ENCODE peak calls at places on chromosomes 16 and 17, in six cellular contexts. G is ascending aorta; J is GM12864; E is upper lobe of right lung; S is CD8-positive, alpha-beta T cell; P is GM13977. B is an unnamed sample.

GRCh38 chr16:22194707-22195444 is 11.2 kb upstream of the EEF2K start:
- DNase-seq in G (no peak), J (no peak), E (no peak), S (peak), P (no peak), B (no peak)

GRCh38 chr17:79565606-79566250 is 45.1 kb downstream of the RBFOX3 start:
- DNase-seq in G (no peak), J (no peak), E (no peak), S (no peak), P (no peak), B (no peak)

GRCh38 chr17:47982645-47983440 is 11.9 kb downstream of the CDK5RAP3 start:
- DNase-seq in G (no peak), J (no peak), E (no peak), S (no peak), P (no peak), B (no peak)

GRCh38 chr16:66342294-66342900 is 24.1 kb upstream of the CDH5 start:
- DNase-seq in G (no peak), J (no peak), E (peak), S (peak), P (peak), B (no peak)

GRCh38 chr16:30874821-30875717 is 18.8 kb downstream of the BCL7C start:
- DNase-seq in G (peak), J (peak), E (peak), S (peak), P (peak), B (peak)

GRCh38 chr16:30902070-30902972 is 5.9 kb downstream of the CTF1 start:
- DNase-seq in G (peak), J (no peak), E (peak), S (peak), P (peak), B (peak)

GRCh38 chr17:8421571-8421970 is 14.1 kb upstream of the NDEL1 start:
- DNase-seq in G (peak), J (no peak), E (no peak), S (no peak), P (no peak), B (no peak)

GRCh38 chr17:13001991-13002615 is 15.7 kb downstream of the ELAC2 start:
- DNase-seq in G (no peak), J (no peak), E (no peak), S (no peak), P (no peak), B (no peak)

GRCh38 chr17:67520282-67520906 is 143.3 kb downstream of the PITPNC1 start:
- DNase-seq in G (no peak), J (no peak), E (no peak), S (no peak), P (no peak), B (no peak)

GRCh38 chr16:68951991-68952877 is 108.9 kb downstream of the TANGO6 start:
- DNase-seq in G (no peak), J (no peak), E (no peak), S (no peak), P (no peak), B (peak)

GRCh38 chr17:16019347-16019746 is 19.7 kb downstream of the TTC19 start:
- DNase-seq in G (no peak), J (no peak), E (no peak), S (no peak), P (no peak), B (no peak)

GRCh38 chr17:44279586-44280344 is 11.8 kb upstream of the SLC4A1 start:
- DNase-seq in G (peak), J (peak), E (peak), S (peak), P (peak), B (no peak)

GRCh38 chr16:88119881-88120280 is 168.6 kb downstream of the BANP start:
- DNase-seq in G (no peak), J (no peak), E (no peak), S (no peak), P (no peak), B (no peak)

GRCh38 chr17:48453447-48453846 is 23.4 kb upstream of the SKAP1 start:
- DNase-seq in G (no peak), J (no peak), E (no peak), S (no peak), P (no peak), B (no peak)

DNA sequence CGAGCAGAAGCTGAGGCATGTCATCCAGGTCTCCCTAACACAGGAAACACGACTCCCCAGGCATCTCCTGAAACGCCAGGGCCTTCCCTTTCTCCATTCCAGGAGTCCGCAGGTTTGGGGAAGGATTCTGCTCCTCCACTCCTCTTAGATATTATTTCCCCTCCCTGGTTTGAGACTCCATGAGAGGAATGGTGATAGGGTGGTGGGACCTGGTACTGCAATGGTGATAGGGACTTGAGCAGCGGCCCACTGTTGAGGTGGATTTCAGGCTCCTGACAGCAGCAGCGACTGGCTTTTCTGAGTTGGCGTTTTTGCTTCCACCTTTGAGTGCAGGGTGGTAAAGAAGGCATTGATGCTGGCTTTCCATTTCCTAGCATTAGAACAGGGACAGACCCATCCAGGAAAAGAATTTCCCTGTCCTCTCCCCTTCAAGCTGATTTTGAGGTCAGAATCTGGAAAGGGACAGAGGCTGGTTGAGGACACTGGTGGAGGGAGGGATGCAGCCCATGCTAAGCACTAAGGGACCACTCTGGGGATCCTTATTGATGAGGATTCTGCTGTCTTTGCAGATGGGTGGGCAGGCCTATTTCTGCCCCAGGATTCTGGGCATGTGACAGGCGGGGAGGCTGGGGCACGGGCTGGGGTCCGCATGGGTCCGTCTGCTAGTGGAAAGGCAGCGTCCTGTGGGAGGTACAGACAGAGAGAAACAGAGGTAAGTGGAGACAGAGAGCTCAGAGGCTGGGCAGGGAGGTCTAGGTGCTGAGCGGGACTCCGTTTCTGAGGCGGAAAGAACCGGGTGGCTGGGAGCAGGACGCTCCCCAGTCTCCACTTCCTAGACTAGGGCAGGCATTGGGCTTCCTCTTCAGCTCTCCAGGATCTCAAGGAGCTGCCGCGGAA is 1.3 kb upstream of the TBX4 start:
- DNase-seq in G (no peak), J (no peak), E (no peak), S (no peak), P (peak), B (peak)
- TF ChIP-seq CTCF in G (no peak), J (peak), E (no peak), S (no peak), P (no peak), B (no peak)

GRCh38 chr17:74860229-74860998 is 729 bp upstream of the GRIN2C start:
- DNase-seq in G (no peak), J (no peak), E (no peak), S (no peak), P (peak), B (no peak)
- TF ChIP-seq CTCF in G (no peak), J (no peak), E (no peak), S (no peak), P (no peak), B (no peak)

GRCh38 chr16:57647136-57647875 is 18.9 kb downstream of the ADGRG1 start:
- DNase-seq in G (no peak), J (no peak), E (no peak), S (no peak), P (no peak), B (no peak)

GRCh38 chr16:57648125-57648524 is 19.7 kb downstream of the ADGRG1 start:
- DNase-seq in G (no peak), J (peak), E (no peak), S (no peak), P (no peak), B (no peak)

GRCh38 chr16:57649846-57650245 is 18.3 kb upstream of the ADGRG3 start:
- DNase-seq in G (no peak), J (no peak), E (no peak), S (no peak), P (no peak), B (no peak)

GRCh38 chr16:57649443-57649751 is 18.7 kb upstream of the ADGRG3 start:
- DNase-seq in G (no peak), J (no peak), E (no peak), S (no peak), P (no peak), B (no peak)

DNA sequence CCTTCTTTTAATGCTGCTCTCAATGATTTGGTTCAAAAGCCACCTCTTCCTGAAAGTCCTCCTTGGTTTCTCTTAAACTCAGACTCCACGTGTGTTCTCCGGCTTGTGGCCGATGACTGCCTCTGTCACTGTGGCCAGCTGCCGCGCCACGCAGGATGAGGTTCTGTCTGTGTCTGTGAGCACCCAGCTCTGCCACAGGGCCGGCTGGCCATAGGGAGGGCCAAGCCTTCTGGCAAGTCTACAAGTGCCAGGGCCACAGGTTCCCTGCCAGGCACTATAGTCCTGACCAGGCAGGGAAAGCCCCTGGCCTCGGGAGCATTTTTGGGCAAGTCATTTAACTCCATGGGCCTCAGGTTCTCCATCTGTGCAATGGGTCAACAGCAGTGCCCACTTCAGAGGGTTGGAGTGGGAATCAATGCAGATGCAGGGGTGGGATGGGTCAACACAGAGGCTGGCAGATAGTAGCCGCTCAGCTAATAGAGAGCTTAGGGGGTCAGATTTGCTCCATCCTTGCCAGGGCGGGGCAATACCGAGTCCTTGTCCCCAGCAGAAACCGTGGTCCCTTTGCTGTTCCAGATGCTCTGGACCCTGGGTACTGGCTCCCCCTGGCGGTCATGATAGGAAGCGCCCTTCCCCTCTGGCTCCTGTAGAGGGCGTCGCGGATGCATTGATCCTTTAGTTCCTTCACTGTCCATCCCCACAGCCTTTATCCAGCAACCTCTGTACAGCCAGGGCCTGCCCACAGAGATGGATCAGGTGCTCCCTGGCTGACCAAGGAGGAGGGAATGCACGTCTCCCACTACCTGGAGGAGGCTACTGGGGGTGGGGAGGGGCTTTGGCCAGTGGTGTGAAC is 19.3 kb upstream of the ADGRG3 start:
- DNase-seq in G (peak), J (peak), E (peak), S (peak), P (peak), B (peak)
- TF ChIP-seq CTCF in G (peak), J (peak), E (peak), S (peak), P (peak), B (peak)

GRCh38 chr17:70519300-70519699 is 350.0 kb downstream of the KCNJ2 start:
- DNase-seq in G (no peak), J (no peak), E (no peak), S (no peak), P (no peak), B (no peak)

GRCh38 chr17:70523407-70523806 is 354.1 kb downstream of the KCNJ2 start:
- DNase-seq in G (no peak), J (no peak), E (no peak), S (no peak), P (no peak), B (no peak)

GRCh38 chr17:70517808-70518207 is 348.5 kb downstream of the KCNJ2 start:
- DNase-seq in G (no peak), J (no peak), E (no peak), S (no peak), P (no peak), B (no peak)

GRCh38 chr17:70520447-70520846 is 351.1 kb downstream of the KCNJ2 start:
- DNase-seq in G (no peak), J (no peak), E (no peak), S (no peak), P (no peak), B (no peak)

DNA sequence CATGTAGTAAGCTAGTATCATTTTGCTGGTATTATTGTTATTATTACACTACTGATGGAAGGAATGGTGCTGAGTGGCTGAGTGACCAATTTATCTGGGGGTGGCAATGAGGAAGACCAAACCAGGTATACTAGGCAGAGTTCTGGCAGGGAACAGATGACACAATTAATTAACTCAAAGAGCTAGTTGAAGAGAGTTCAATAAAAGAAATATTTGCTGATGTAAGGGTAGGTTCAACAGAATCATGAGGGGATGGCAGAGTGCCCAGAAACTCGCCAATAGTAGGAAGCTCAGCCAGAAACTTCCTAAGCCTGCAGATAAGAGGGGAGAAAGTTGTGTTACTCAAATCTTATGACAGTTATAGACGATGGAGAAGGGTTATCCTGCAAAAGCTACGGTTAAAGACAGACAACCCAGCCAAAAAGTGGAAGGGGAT is 352.5 kb downstream of the KCNJ2 start:
- DNase-seq in G (no peak), J (no peak), E (no peak), S (no peak), P (no peak), B (no peak)
- TF ChIP-seq CTCF in G (no peak), J (no peak), E (no peak), S (no peak), P (no peak), B (no peak)

DNA sequence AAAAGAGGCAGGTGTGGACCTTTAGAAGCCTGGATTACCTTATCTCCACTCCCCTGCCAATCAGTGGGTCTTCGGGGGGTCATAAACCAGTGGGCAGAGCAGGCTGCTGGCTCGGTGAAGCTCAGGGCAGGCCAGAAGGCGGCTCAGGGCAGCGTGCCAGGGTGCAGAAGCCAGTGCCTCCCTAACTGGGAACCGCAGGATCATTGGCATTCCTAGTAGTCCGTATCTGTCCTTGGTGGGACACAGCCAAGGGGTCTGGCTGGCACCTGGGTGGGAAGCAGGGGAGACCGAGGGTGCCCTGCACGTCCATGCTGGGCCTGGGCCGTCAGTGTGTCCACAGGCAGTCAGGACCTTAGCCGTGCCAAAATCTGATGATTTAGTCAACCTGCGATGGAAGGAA is 76.8 kb downstream of the SEC14L1 start:
- DNase-seq in G (no peak), J (no peak), E (no peak), S (no peak), P (no peak), B (no peak)
- TF ChIP-seq CTCF in G (no peak), J (no peak), E (no peak), S (no peak), P (no peak), B (no peak)

GRCh38 chr16:23835390-23836077 is at the start of gene PRKCB:
- DNase-seq in G (peak), J (no peak), E (peak), S (peak), P (peak), B (no peak)

GRCh38 chr16:23836078-23836403 is 258 bp downstream of the PRKCB start:
- DNase-seq in G (no peak), J (no peak), E (no peak), S (no peak), P (no peak), B (no peak)

GRCh38 chr16:23838485-23839142 is 2.8 kb downstream of the PRKCB start:
- DNase-seq in G (no peak), J (no peak), E (no peak), S (no peak), P (no peak), B (no peak)

GRCh38 chr16:23837553-23838308 is 1.9 kb downstream of the PRKCB start:
- DNase-seq in G (no peak), J (no peak), E (no peak), S (no peak), P (peak), B (no peak)

DNA sequence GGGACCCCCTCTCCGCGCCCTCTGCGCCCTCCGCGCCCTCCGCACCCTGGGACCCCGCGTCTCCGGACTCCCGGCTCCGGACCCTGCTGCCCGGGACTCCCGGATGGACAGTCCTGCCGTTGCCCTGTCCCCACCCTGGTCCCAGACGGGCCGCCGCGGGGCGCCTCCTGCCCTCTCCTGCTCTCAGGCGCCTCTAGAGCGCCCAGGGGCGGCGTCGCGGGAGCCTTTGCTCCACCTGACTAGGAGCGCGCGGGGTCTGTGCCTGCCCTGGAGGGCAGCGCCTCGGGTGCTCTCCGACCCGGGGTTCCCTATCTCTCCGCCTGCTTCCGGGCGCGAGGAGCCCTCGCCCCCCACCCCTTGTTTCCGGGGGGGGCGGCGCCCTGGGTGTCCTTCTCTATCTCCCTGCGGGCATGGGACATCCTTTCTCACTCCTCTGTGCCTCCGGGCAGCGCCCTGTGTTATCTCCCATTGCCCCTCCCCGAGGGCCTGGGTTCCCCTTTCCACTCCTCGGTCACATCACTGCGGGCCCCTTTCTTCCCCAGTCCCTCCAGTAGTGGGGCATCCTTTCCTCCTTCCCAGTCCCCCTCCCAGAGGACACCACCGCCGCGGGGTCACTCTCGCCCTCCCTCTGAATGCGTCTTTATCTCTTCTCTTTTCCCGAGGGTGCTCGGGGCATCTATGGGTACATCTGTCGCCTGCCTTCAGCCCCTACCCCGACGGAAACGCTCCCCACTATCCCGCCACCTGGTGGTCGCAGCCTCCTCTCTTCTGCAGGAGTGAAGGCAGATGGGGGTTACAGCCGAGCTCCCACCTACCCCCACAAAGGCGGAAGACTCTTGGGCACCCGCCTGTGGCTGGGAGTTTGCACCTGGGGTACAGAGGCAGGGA is 865 bp downstream of the PRKCB start:
- DNase-seq in G (no peak), J (no peak), E (peak), S (peak), P (peak), B (no peak)
- TF ChIP-seq CTCF in G (no peak), J (peak), E (peak), S (peak), P (peak), B (no peak)

DNA sequence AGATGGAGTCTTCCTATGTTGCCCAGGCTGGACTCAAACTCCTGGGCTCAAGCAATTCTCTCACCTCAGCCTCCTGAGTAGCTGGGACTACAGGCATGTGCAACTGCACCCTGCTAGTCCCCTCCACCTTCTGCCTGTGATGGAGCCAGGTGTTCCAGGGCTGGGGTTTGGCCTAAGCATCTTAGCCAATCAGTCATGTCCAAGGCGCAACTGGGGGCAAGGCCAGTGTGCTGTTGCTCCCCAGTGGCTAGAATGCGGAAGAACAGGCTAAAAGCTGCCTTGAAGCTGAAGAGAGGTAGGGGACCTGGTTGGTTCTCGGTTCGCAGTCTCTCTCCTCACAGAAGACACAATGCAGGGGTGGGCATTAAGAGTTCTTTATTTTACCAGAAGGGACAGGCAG is 18.6 kb downstream of the FLOT2 start:
- DNase-seq in G (no peak), J (no peak), E (no peak), S (no peak), P (peak), B (no peak)
- TF ChIP-seq CTCF in G (no peak), J (peak), E (peak), S (no peak), P (peak), B (peak)

DNA sequence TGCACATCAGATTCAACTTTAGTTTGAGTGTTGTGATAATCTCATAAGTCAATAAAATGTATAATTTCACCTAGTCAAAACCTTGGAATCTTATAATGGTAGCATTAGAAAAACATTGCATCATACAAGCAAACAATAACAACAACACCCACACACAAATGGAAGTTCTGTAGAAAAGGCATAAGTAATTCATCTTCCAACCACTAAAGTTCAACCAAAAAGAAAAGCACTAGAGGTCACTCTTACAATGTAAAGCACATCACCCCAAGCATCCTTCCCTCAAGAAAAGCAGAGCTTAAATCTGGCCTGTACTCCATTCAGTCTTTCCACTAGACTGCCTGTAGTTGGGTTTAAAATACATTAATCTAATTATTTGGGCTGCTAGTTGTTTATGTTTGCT is 1.8 kb downstream of the CNTNAP4 start:
- DNase-seq in G (no peak), J (no peak), E (no peak), S (no peak), P (peak), B (no peak)
- TF ChIP-seq CTCF in G (no peak), J (peak), E (no peak), S (no peak), P (no peak), B (no peak)

B was measured in osteocyte.